ENCODE peak calls at places on chromosomes 11 and 22, in ten cellular contexts. T is pancreas, S is colonic mucosa, I is mucosa of descending colon, A is astrocyte of the spinal cord, D is endothelial cell, Q is neural progenitor cell, E is cardiac muscle cell, K is nephron progenitor cell, X is upper lobe of right lung. L is an unnamed sample.

GRCh38 chr11:24082241-24082640 is 414.6 kb upstream of the LUZP2 start:
- DNase-seq in T (no peak), S (no peak), I (no peak), A (no peak), D (no peak), Q (no peak), E (no peak), K (no peak), X (no peak), L (no peak)

GRCh38 chr11:47028530-47029093 is 92.1 kb downstream of the CSTPP1 start:
- DNase-seq in T (no peak), S (no peak), I (no peak), A (no peak), D (no peak), Q (no peak), E (peak), K (no peak), X (no peak), L (no peak)

GRCh38 chr22:17930455-17931313 is 93.7 kb downstream of the MICAL3 start:
- DNase-seq in T (no peak), S (no peak), I (no peak), A (no peak), D (no peak), Q (no peak), E (no peak), K (no peak), X (no peak), L (no peak)

GRCh38 chr11:110984147-110984546 is 261.4 kb upstream of the POU2AF2 start:
- DNase-seq in T (no peak), S (no peak), I (no peak), A (peak), D (no peak), Q (no peak), E (peak), K (no peak), X (no peak), L (no peak)

GRCh38 chr11:44936527-44936926 is 14.2 kb downstream of the TP53I11 start:
- DNase-seq in T (peak), S (peak), I (peak), A (peak), D (peak), Q (peak), E (peak), K (peak), X (peak), L (peak)

GRCh38 chr11:41201156-41201555 is 258.3 kb downstream of the LRRC4C start:
- DNase-seq in T (no peak), S (no peak), I (no peak), A (peak), D (peak), Q (peak), E (peak), K (peak), X (no peak), L (peak)

GRCh38 chr22:37105990-37106389 is 3.5 kb downstream of the TMPRSS6 start:
- DNase-seq in T (no peak), S (no peak), I (no peak), A (no peak), D (no peak), Q (no peak), E (no peak), K (no peak), X (no peak), L (no peak)

GRCh38 chr11:73747762-73748161 is 13.1 kb downstream of the RAB6A start:
- DNase-seq in T (no peak), S (no peak), I (no peak), A (no peak), D (no peak), Q (no peak), E (no peak), K (no peak), X (no peak), L (no peak)

GRCh38 chr22:22894740-22895731 is 7.4 kb downstream of the IGLL5 start:
- DNase-seq in T (no peak), S (no peak), I (no peak), A (no peak), D (no peak), Q (no peak), E (no peak), K (no peak), X (peak), L (peak)

GRCh38 chr11:123061403-123062157 is at the start of gene HSPA8:
- DNase-seq in T (peak), S (peak), I (peak), A (peak), D (peak), Q (peak), E (peak), K (peak), X (peak), L (peak)

GRCh38 chr11:71116435-71117040 is 135.8 kb downstream of the SHANK2 start:
- DNase-seq in T (no peak), S (no peak), I (no peak), A (no peak), D (no peak), Q (no peak), E (no peak), K (no peak), X (no peak), L (no peak)

GRCh38 chr11:7278314-7278917 is 26.7 kb downstream of the SYT9 start:
- DNase-seq in T (no peak), S (no peak), I (no peak), A (peak), D (peak), Q (peak), E (peak), K (peak), X (no peak), L (peak)

GRCh38 chr11:57094206-57094940 is 87.4 kb upstream of the LRRC55 start:
- DNase-seq in T (no peak), S (no peak), I (no peak), A (no peak), D (no peak), Q (no peak), E (no peak), K (no peak), X (no peak), L (no peak)

GRCh38 chr11:33515347-33515746 is 185.3 kb downstream of the C11orf91 start:
- DNase-seq in T (no peak), S (no peak), I (no peak), A (peak), D (no peak), Q (no peak), E (peak), K (no peak), X (no peak), L (no peak)

GRCh38 chr22:37196539-37197450 is 8.7 kb upstream of the C1QTNF6 start:
- DNase-seq in T (peak), S (peak), I (peak), A (peak), D (no peak), Q (peak), E (peak), K (no peak), X (peak), L (peak)

GRCh38 chr11:123483058-123483457 is 53.0 kb downstream of the GRAMD1B start:
- DNase-seq in T (no peak), S (no peak), I (no peak), A (peak), D (no peak), Q (no peak), E (peak), K (no peak), X (no peak), L (no peak)

GRCh38 chr11:34977039-34977906 is 60.9 kb downstream of the PDHX start:
- DNase-seq in T (no peak), S (no peak), I (no peak), A (peak), D (no peak), Q (no peak), E (peak), K (no peak), X (no peak), L (no peak)

GRCh38 chr11:126138636-126139540 is 72.6 kb downstream of the RPUSD4 start:
- DNase-seq in T (no peak), S (no peak), I (no peak), A (no peak), D (no peak), Q (no peak), E (peak), K (no peak), X (no peak), L (no peak)

GRCh38 chr11:2572491-2573239 is 127.1 kb downstream of the KCNQ1OT1 start:
- DNase-seq in T (peak), S (no peak), I (peak), A (no peak), D (no peak), Q (no peak), E (no peak), K (no peak), X (peak), L (no peak)

GRCh38 chr22:42471441-42471840 is 39.2 kb upstream of the NFAM1 start:
- DNase-seq in T (no peak), S (no peak), I (no peak), A (no peak), D (no peak), Q (no peak), E (no peak), K (no peak), X (no peak), L (no peak)

DNA sequence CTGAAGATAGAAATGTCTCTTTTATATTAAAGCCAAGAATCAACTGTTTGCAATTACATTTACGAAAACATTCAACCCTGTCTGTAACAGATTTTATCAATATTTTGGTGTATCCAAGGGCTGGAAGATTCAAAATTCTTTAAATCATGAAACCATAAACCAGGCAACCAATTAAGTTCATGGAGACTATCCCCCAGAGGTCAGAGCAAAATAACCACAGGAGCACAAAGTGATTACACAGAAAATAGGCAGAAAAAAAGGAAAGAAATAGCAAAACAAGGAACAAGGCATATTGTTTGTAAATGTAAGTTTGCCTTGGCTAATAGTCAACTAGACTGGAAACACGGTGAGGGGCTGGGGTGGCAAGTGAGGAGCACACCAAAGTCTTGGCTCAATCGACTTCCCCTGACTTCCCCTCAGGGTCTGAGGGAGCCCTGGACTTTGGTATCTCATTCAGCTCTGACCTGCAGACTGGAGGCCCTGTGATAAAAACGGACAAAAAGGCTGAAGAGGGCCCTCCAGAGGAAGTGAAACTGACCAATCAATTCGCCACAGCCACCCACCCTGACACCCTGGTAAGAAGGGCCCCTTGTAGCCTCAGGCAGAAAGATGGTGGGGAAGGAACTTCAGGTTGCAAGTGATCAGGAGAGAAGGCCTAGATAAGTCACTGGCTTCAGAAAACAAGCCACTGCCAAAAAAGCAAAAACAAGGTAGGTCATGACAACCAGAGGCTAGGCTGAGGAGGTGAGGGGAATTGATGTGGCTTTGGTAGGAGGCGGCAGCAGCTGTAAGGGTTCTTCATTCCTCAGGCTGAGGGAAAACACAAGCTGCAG is 1.9 kb downstream of the SIK3 start:
- DNase-seq in T (no peak), S (peak), I (no peak), A (no peak), D (no peak), Q (peak), E (no peak), K (no peak), X (no peak), L (peak)
- TF ChIP-seq CTCF in T (no peak), S (no peak), I (no peak), A (no peak), D (no peak), Q (peak), E (no peak), K (no peak), X (no peak), L (no peak)

DNA sequence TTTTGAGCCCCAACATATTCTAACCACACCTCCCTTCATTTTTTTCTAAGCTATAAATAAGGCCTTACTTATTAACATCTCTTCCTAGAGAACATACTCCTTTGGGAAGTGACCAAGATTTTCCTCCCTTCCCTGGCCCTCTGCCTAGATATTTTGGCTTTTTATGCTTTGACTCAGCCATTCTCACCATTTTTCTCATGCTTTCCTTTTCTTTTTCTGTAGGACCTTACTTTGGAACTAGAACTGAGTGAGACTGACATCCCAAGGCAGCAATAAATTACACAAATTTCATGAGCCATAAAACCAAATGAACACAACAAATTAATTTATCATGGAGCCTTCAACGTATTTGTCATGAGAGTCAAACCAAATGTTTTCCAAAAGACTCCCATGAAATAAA is 142.7 kb upstream of the CTSC start:
- DNase-seq in T (no peak), S (no peak), I (no peak), A (peak), D (no peak), Q (no peak), E (peak), K (no peak), X (no peak), L (no peak)
- TF ChIP-seq CTCF in T (no peak), S (no peak), I (no peak), A (no peak), D (no peak), Q (no peak), E (no peak), K (no peak), X (no peak), L (no peak)

GRCh38 chr11:66849501-66850234 is 6.4 kb downstream of the RCE1 start:
- DNase-seq in T (peak), S (no peak), I (no peak), A (no peak), D (no peak), Q (no peak), E (no peak), K (no peak), X (no peak), L (peak)

GRCh38 chr11:66850235-66850587 is 6.7 kb upstream of the LRFN4 start:
- DNase-seq in T (no peak), S (no peak), I (no peak), A (no peak), D (no peak), Q (no peak), E (no peak), K (no peak), X (no peak), L (no peak)

GRCh38 chr11:66851698-66852465 is 5.0 kb upstream of the LRFN4 start:
- DNase-seq in T (no peak), S (no peak), I (peak), A (no peak), D (peak), Q (peak), E (no peak), K (no peak), X (peak), L (peak)

GRCh38 chr11:66851251-66851620 is 5.6 kb upstream of the LRFN4 start:
- DNase-seq in T (no peak), S (no peak), I (no peak), A (no peak), D (no peak), Q (no peak), E (no peak), K (no peak), X (no peak), L (no peak)

DNA sequence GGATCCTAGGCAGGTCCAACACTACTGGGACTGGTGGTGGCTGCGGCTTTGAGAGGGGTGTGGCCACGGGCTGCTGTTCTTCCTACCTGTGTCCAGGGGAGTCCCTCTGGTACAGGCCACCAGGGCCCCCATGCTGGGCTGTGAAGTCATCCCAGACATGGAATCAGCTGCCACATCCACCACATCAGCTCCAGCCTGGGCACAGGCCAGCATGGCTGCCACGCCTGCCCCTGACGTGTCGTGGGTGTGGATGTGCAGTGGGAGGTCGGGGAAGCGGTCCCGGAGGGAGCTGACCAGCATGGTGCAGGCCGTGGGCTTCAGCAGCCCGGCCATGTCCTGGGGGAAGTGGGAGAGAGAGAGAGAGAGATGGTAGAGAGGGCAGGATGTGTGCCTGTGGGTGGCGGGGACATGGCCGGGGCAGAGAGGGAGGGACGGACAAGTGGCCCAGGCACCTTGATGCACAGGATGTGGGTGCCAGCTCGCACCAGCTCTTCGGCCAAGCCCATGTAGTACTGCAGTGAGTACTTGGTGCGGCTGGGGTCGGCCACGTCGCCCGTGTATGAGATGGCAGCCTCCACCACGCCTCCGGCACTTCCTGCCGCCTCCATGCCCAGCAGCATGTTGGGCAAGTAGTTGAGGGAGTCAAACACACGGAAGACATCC is 6.1 kb upstream of the LRFN4 start:
- DNase-seq in T (peak), S (no peak), I (no peak), A (no peak), D (no peak), Q (no peak), E (no peak), K (no peak), X (peak), L (peak)
- TF ChIP-seq CTCF in T (no peak), S (no peak), I (no peak), A (no peak), D (no peak), Q (no peak), E (no peak), K (no peak), X (no peak), L (no peak)

GRCh38 chr22:26097840-26098239 is 71.4 kb upstream of the SEZ6L start:
- DNase-seq in T (no peak), S (no peak), I (no peak), A (no peak), D (no peak), Q (no peak), E (no peak), K (no peak), X (no peak), L (no peak)

DNA sequence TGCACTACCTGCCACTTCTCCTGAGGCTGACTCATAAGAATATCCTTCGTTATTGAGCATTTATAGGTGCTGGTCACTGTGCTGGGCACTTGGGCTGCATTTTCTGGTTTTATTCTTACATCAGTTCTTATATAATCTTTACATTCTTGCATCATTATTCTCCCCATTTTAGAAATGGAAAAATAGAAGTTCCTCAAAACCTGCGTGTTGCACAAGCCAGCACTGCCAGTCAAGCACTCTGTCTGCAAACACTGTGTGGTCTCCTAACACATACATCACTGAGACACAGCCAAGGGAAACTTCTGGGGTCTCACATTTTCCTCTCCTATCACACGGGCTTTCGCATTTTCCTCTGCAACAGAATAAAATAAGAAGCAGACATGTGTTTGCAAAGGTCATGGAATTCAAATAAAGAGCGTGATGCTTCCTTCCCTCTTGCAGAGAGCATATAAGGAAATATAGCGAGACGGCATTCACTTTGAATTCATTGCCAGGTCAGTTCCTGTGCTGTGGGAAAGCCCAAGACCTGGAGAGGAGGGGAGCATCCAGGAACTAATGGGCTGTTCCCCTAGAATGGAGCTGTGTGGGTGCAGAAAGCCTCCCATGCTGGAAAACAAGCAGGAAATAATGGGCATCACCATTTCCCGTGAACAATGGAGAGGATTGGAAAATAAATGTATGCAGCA is 73.8 kb upstream of the SEZ6L start:
- DNase-seq in T (no peak), S (no peak), I (no peak), A (no peak), D (no peak), Q (no peak), E (no peak), K (no peak), X (no peak), L (no peak)
- TF ChIP-seq CTCF in T (no peak), S (no peak), I (no peak), A (no peak), D (no peak), Q (no peak), E (no peak), K (no peak), X (no peak), L (no peak)

GRCh38 chr11:86418929-86419328 is 44.2 kb downstream of the CCDC81 start:
- DNase-seq in T (no peak), S (no peak), I (no peak), A (peak), D (no peak), Q (peak), E (no peak), K (no peak), X (no peak), L (peak)
- TF ChIP-seq CTCF in T (no peak), S (no peak), I (no peak), A (peak), D (no peak), Q (peak), E (no peak), K (no peak), X (no peak), L (peak)

GRCh38 chr11:72534859-72535547 is 100.7 kb upstream of the CLPB start:
- DNase-seq in T (no peak), S (no peak), I (no peak), A (no peak), D (no peak), Q (peak), E (no peak), K (no peak), X (no peak), L (peak)
- TF ChIP-seq CTCF in T (no peak), S (no peak), I (no peak), A (peak), D (peak), Q (peak), E (no peak), K (peak), X (no peak), L (peak)